ENCODE peak calls at places on chromosomes 11 and 22, in seven cellular contexts. One of them, this sample, is unnamed.
A peak's percentile ranks its signal among the peaks of the same experiment; 100 is the strongest.

GRCh38 chr11:118226781-118227180 is 2.0 kb upstream of the JAML start:
- DNase-seq in endothelial cell: no peak
- DNase-seq in H54: no peak
- DNase-seq in NCI-H1417: no peak
- DNase-seq in stimulated activated CD4-positive, alpha-beta T cell treated with anti-CD3 and anti-CD28 coated beads, Interleukin-1b, Interleukin-23, amount 100 ng/mL, for 24 hours: no peak
- DNase-seq in heart right ventricle: no peak
- DNase-seq in DMS79 treated with DMSO at 0.1 percent for 48 hours: no peak
- DNase-seq in this sample: no peak

GRCh38 chr11:23310276-23310675 is 450.0 kb upstream of the CCDC179 start:
- DNase-seq in DMS79 treated with DMSO at 0.1 percent for 48 hours: no peak
- DNase-seq in stimulated activated CD4-positive, alpha-beta T cell treated with anti-CD3 and anti-CD28 coated beads, Interleukin-1b, Interleukin-23, amount 100 ng/mL, for 24 hours: no peak
- DNase-seq in endothelial cell: no peak
- DNase-seq in heart right ventricle: no peak
- DNase-seq in NCI-H1417: no peak
- DNase-seq in H54: no peak
- DNase-seq in this sample: no peak

GRCh38 chr22:25346859-25347751 is 127.7 kb downstream of the CRYBB2 start:
- DNase-seq in H54: no peak
- DNase-seq in DMS79 treated with DMSO at 0.1 percent for 48 hours: no peak
- DNase-seq in NCI-H1417: no peak
- DNase-seq in endothelial cell: no peak
- DNase-seq in stimulated activated CD4-positive, alpha-beta T cell treated with anti-CD3 and anti-CD28 coated beads, Interleukin-1b, Interleukin-23, amount 100 ng/mL, for 24 hours: no peak
- DNase-seq in heart right ventricle: no peak
- DNase-seq in this sample: no peak

GRCh38 chr11:126011220-126011619 is 51.4 kb downstream of the CDON start:
- DNase-seq in stimulated activated CD4-positive, alpha-beta T cell treated with anti-CD3 and anti-CD28 coated beads, Interleukin-1b, Interleukin-23, amount 100 ng/mL, for 24 hours: no peak
- DNase-seq in heart right ventricle: no peak
- DNase-seq in DMS79 treated with DMSO at 0.1 percent for 48 hours: peak; percentile 69
- DNase-seq in NCI-H1417: no peak
- DNase-seq in endothelial cell: no peak
- DNase-seq in H54: no peak
- DNase-seq in this sample: no peak

GRCh38 chr22:16824718-16825687 is at the start of gene XKR3:
- DNase-seq in endothelial cell: no peak
- DNase-seq in H54: peak; percentile 6
- DNase-seq in stimulated activated CD4-positive, alpha-beta T cell treated with anti-CD3 and anti-CD28 coated beads, Interleukin-1b, Interleukin-23, amount 100 ng/mL, for 24 hours: no peak
- DNase-seq in heart right ventricle: no peak
- DNase-seq in NCI-H1417: no peak
- DNase-seq in DMS79 treated with DMSO at 0.1 percent for 48 hours: no peak
- DNase-seq in this sample: no peak

GRCh38 chr22:17980638-17981051 is 43.7 kb downstream of the MICAL3 start:
- DNase-seq in DMS79 treated with DMSO at 0.1 percent for 48 hours: peak; percentile 13
- DNase-seq in H54: no peak
- DNase-seq in heart right ventricle: no peak
- DNase-seq in NCI-H1417: peak; percentile 3
- DNase-seq in stimulated activated CD4-positive, alpha-beta T cell treated with anti-CD3 and anti-CD28 coated beads, Interleukin-1b, Interleukin-23, amount 100 ng/mL, for 24 hours: peak; percentile 22
- DNase-seq in endothelial cell: no peak
- DNase-seq in this sample: no peak

GRCh38 chr11:106959800-106960199 is 58.5 kb downstream of the GUCY1A2 start:
- DNase-seq in heart right ventricle: no peak
- DNase-seq in stimulated activated CD4-positive, alpha-beta T cell treated with anti-CD3 and anti-CD28 coated beads, Interleukin-1b, Interleukin-23, amount 100 ng/mL, for 24 hours: no peak
- DNase-seq in NCI-H1417: no peak
- DNase-seq in endothelial cell: no peak
- DNase-seq in H54: no peak
- DNase-seq in DMS79 treated with DMSO at 0.1 percent for 48 hours: no peak
- DNase-seq in this sample: peak; percentile 28

GRCh38 chr11:47071871-47072270 is 104.8 kb downstream of the ARFGAP2 start:
- DNase-seq in DMS79 treated with DMSO at 0.1 percent for 48 hours: no peak
- DNase-seq in NCI-H1417: no peak
- DNase-seq in endothelial cell: no peak
- DNase-seq in heart right ventricle: no peak
- DNase-seq in stimulated activated CD4-positive, alpha-beta T cell treated with anti-CD3 and anti-CD28 coated beads, Interleukin-1b, Interleukin-23, amount 100 ng/mL, for 24 hours: no peak
- DNase-seq in H54: no peak
- DNase-seq in this sample: no peak

GRCh38 chr22:45312856-45313255 is 3.1 kb downstream of the FAM118A start:
- DNase-seq in DMS79 treated with DMSO at 0.1 percent for 48 hours: no peak
- DNase-seq in heart right ventricle: no peak
- DNase-seq in stimulated activated CD4-positive, alpha-beta T cell treated with anti-CD3 and anti-CD28 coated beads, Interleukin-1b, Interleukin-23, amount 100 ng/mL, for 24 hours: no peak
- DNase-seq in NCI-H1417: no peak
- DNase-seq in H54: no peak
- DNase-seq in endothelial cell: no peak
- DNase-seq in this sample: no peak

GRCh38 chr11:9660886-9661285 is 3.0 kb upstream of the SWAP70 start:
- DNase-seq in endothelial cell: no peak
- DNase-seq in heart right ventricle: no peak
- DNase-seq in H54: no peak
- DNase-seq in NCI-H1417: no peak
- DNase-seq in DMS79 treated with DMSO at 0.1 percent for 48 hours: no peak
- DNase-seq in stimulated activated CD4-positive, alpha-beta T cell treated with anti-CD3 and anti-CD28 coated beads, Interleukin-1b, Interleukin-23, amount 100 ng/mL, for 24 hours: no peak
- DNase-seq in this sample: no peak

GRCh38 chr11:118530180-118530682 is 761 bp upstream of the TMEM25 start:
- DNase-seq in stimulated activated CD4-positive, alpha-beta T cell treated with anti-CD3 and anti-CD28 coated beads, Interleukin-1b, Interleukin-23, amount 100 ng/mL, for 24 hours: no peak
- DNase-seq in heart right ventricle: no peak
- DNase-seq in H54: no peak
- DNase-seq in endothelial cell: no peak
- DNase-seq in NCI-H1417: peak; percentile 34
- DNase-seq in DMS79 treated with DMSO at 0.1 percent for 48 hours: peak; percentile 98
- DNase-seq in this sample: no peak

GRCh38 chr11:73308003-73308962 is at the start of gene ARHGEF17:
- DNase-seq in DMS79 treated with DMSO at 0.1 percent for 48 hours: peak; percentile 92
- DNase-seq in endothelial cell: peak; percentile 69
- DNase-seq in stimulated activated CD4-positive, alpha-beta T cell treated with anti-CD3 and anti-CD28 coated beads, Interleukin-1b, Interleukin-23, amount 100 ng/mL, for 24 hours: peak; percentile 10
- DNase-seq in heart right ventricle: peak; percentile 87
- DNase-seq in NCI-H1417: peak; percentile 76
- DNase-seq in H54: no peak
- DNase-seq in this sample: peak; percentile 76

GRCh38 chr22:33116846-33117547 is 58.8 kb upstream of the SYN3 start:
- DNase-seq in stimulated activated CD4-positive, alpha-beta T cell treated with anti-CD3 and anti-CD28 coated beads, Interleukin-1b, Interleukin-23, amount 100 ng/mL, for 24 hours: no peak
- DNase-seq in DMS79 treated with DMSO at 0.1 percent for 48 hours: no peak
- DNase-seq in endothelial cell: peak; percentile 15
- DNase-seq in H54: no peak
- DNase-seq in NCI-H1417: no peak
- DNase-seq in heart right ventricle: no peak
- DNase-seq in this sample: no peak

GRCh38 chr11:58900479-58901420 is 38.5 kb upstream of the GLYATL1 start:
- DNase-seq in endothelial cell: peak; percentile 90
- DNase-seq in heart right ventricle: peak; percentile 57
- DNase-seq in DMS79 treated with DMSO at 0.1 percent for 48 hours: peak; percentile 65
- DNase-seq in H54: peak; percentile 70
- DNase-seq in NCI-H1417: no peak
- DNase-seq in stimulated activated CD4-positive, alpha-beta T cell treated with anti-CD3 and anti-CD28 coated beads, Interleukin-1b, Interleukin-23, amount 100 ng/mL, for 24 hours: no peak
- DNase-seq in this sample: peak; percentile 70

GRCh38 chr22:41589260-41589600 is 410 bp downstream of the PMM1 start:
- DNase-seq in H54: no peak
- DNase-seq in DMS79 treated with DMSO at 0.1 percent for 48 hours: no peak
- DNase-seq in heart right ventricle: no peak
- DNase-seq in endothelial cell: peak; percentile 27
- DNase-seq in stimulated activated CD4-positive, alpha-beta T cell treated with anti-CD3 and anti-CD28 coated beads, Interleukin-1b, Interleukin-23, amount 100 ng/mL, for 24 hours: no peak
- DNase-seq in NCI-H1417: no peak
- DNase-seq in this sample: no peak

GRCh38 chr11:131849485-131849884 is 479.1 kb downstream of the NTM start:
- DNase-seq in stimulated activated CD4-positive, alpha-beta T cell treated with anti-CD3 and anti-CD28 coated beads, Interleukin-1b, Interleukin-23, amount 100 ng/mL, for 24 hours: no peak
- DNase-seq in DMS79 treated with DMSO at 0.1 percent for 48 hours: no peak
- DNase-seq in NCI-H1417: no peak
- DNase-seq in heart right ventricle: no peak
- DNase-seq in H54: no peak
- DNase-seq in endothelial cell: no peak
- DNase-seq in this sample: no peak

GRCh38 chr22:28594784-28595324 is 84.8 kb downstream of the TTC28 start:
- DNase-seq in DMS79 treated with DMSO at 0.1 percent for 48 hours: peak; percentile 48
- DNase-seq in endothelial cell: no peak
- DNase-seq in H54: peak; percentile 7
- DNase-seq in heart right ventricle: no peak
- DNase-seq in stimulated activated CD4-positive, alpha-beta T cell treated with anti-CD3 and anti-CD28 coated beads, Interleukin-1b, Interleukin-23, amount 100 ng/mL, for 24 hours: no peak
- DNase-seq in NCI-H1417: peak; percentile 47
- DNase-seq in this sample: peak; percentile 75

GRCh38 chr11:72618801-72619200 is 55.4 kb downstream of the PDE2A start:
- DNase-seq in H54: no peak
- DNase-seq in NCI-H1417: no peak
- DNase-seq in DMS79 treated with DMSO at 0.1 percent for 48 hours: no peak
- DNase-seq in endothelial cell: no peak
- DNase-seq in stimulated activated CD4-positive, alpha-beta T cell treated with anti-CD3 and anti-CD28 coated beads, Interleukin-1b, Interleukin-23, amount 100 ng/mL, for 24 hours: no peak
- DNase-seq in heart right ventricle: no peak
- DNase-seq in this sample: no peak

GRCh38 chr11:110990316-110990715 is 255.2 kb upstream of the POU2AF2 start:
- DNase-seq in heart right ventricle: no peak
- DNase-seq in endothelial cell: no peak
- DNase-seq in H54: no peak
- DNase-seq in NCI-H1417: no peak
- DNase-seq in stimulated activated CD4-positive, alpha-beta T cell treated with anti-CD3 and anti-CD28 coated beads, Interleukin-1b, Interleukin-23, amount 100 ng/mL, for 24 hours: no peak
- DNase-seq in DMS79 treated with DMSO at 0.1 percent for 48 hours: no peak
- DNase-seq in this sample: no peak

This sample was measured in amniotic stem cell.